ENCODE peak calls at places on chromosome 18, in four cellular contexts. One of them, this sample, is unnamed.

GRCh38 chr18:51321696-51322095 is 124.2 kb upstream of the MEX3C start:
- DNase-seq in stomach: no peak
- DNase-seq in sigmoid colon: no peak
- DNase-seq in Karpas-422: no peak
- DNase-seq in this sample: no peak

GRCh38 chr18:48893559-48894265 is 57.1 kb downstream of the SMAD7 start:
- DNase-seq in stomach: peak
- DNase-seq in sigmoid colon: peak
- DNase-seq in Karpas-422: no peak
- DNase-seq in this sample: no peak

GRCh38 chr18:79378416-79379250 is 17.1 kb upstream of the NFATC1 start:
- DNase-seq in Karpas-422: peak
- DNase-seq in stomach: peak
- DNase-seq in sigmoid colon: peak
- DNase-seq in this sample: peak

GRCh38 chr18:7117390-7118355 is at the start of gene LAMA1:
- DNase-seq in sigmoid colon: no peak
- DNase-seq in stomach: no peak
- DNase-seq in Karpas-422: no peak
- DNase-seq in this sample: no peak

GRCh38 chr18:26429535-26429934 is 118.8 kb downstream of the KCTD1 start:
- DNase-seq in stomach: no peak
- DNase-seq in Karpas-422: no peak
- DNase-seq in sigmoid colon: peak
- DNase-seq in this sample: no peak

GRCh38 chr18:75799449-75800330 is 372.2 kb upstream of the SMIM21 start:
- DNase-seq in sigmoid colon: no peak
- DNase-seq in Karpas-422: no peak
- DNase-seq in stomach: no peak
- DNase-seq in this sample: no peak

GRCh38 chr18:78771496-78772368 is 207.9 kb upstream of the SALL3 start:
- DNase-seq in Karpas-422: no peak
- DNase-seq in stomach: no peak
- DNase-seq in sigmoid colon: no peak
- DNase-seq in this sample: no peak

GRCh38 chr18:27713727-27714080 is 463.2 kb downstream of the CDH2 start:
- DNase-seq in Karpas-422: no peak
- DNase-seq in sigmoid colon: no peak
- DNase-seq in stomach: no peak
- DNase-seq in this sample: no peak

GRCh38 chr18:79738565-79739439 is 58.9 kb upstream of the KCNG2 start:
- DNase-seq in stomach: no peak
- DNase-seq in Karpas-422: no peak
- DNase-seq in sigmoid colon: peak
- DNase-seq in this sample: no peak

GRCh38 chr18:55489034-55489741 is 98.8 kb downstream of the TCF4 start:
- DNase-seq in stomach: no peak
- DNase-seq in Karpas-422: peak
- DNase-seq in sigmoid colon: no peak
- DNase-seq in this sample: no peak

GRCh38 chr18:394997-395383 is 105.5 kb downstream of the COLEC12 start:
- DNase-seq in stomach: no peak
- DNase-seq in sigmoid colon: peak
- DNase-seq in Karpas-422: no peak
- DNase-seq in this sample: no peak

GRCh38 chr18:75124551-75124950 is 84.4 kb downstream of the PTGR3 start:
- DNase-seq in stomach: no peak
- DNase-seq in sigmoid colon: no peak
- DNase-seq in Karpas-422: no peak
- DNase-seq in this sample: no peak

GRCh38 chr18:25873833-25874232 is 216.6 kb downstream of the SS18 start:
- DNase-seq in Karpas-422: no peak
- DNase-seq in sigmoid colon: no peak
- DNase-seq in stomach: no peak
- DNase-seq in this sample: no peak

GRCh38 chr18:26307161-26307773 is 81.0 kb downstream of the TAF4B start:
- DNase-seq in stomach: no peak
- DNase-seq in sigmoid colon: no peak
- DNase-seq in Karpas-422: peak
- DNase-seq in this sample: no peak

GRCh38 chr18:3671181-3671580 is 221.2 kb downstream of the TGIF1 start:
- DNase-seq in sigmoid colon: no peak
- DNase-seq in Karpas-422: no peak
- DNase-seq in stomach: peak
- DNase-seq in this sample: no peak

GRCh38 chr18:1659190-1659589 is 754.5 kb downstream of the ADCYAP1 start:
- DNase-seq in Karpas-422: no peak
- DNase-seq in sigmoid colon: no peak
- DNase-seq in stomach: no peak
- DNase-seq in this sample: no peak

GRCh38 chr18:43780782-43781340 is 503.6 kb upstream of the SYT4 start:
- DNase-seq in stomach: no peak
- DNase-seq in Karpas-422: no peak
- DNase-seq in sigmoid colon: no peak
- DNase-seq in this sample: no peak

GRCh38 chr18:9683418-9684396 is 24.4 kb upstream of the RAB31 start:
- DNase-seq in Karpas-422: no peak
- DNase-seq in stomach: peak
- DNase-seq in sigmoid colon: no peak
- DNase-seq in this sample: peak

GRCh38 chr18:3623769-3624545 is 174.0 kb downstream of the TGIF1 start:
- DNase-seq in Karpas-422: no peak
- DNase-seq in stomach: peak
- DNase-seq in sigmoid colon: peak
- DNase-seq in this sample: no peak

GRCh38 chr18:70418551-70419311 is 129.9 kb downstream of the SOCS6 start:
- DNase-seq in stomach: no peak
- DNase-seq in sigmoid colon: no peak
- DNase-seq in Karpas-422: no peak
- DNase-seq in this sample: no peak
- H3K27ac ChIP-seq in stomach: no peak
- H3K27ac ChIP-seq in sigmoid colon: no peak
- H3K27ac ChIP-seq in Karpas-422: no peak
- H3K27ac ChIP-seq in this sample: no peak

GRCh38 chr18:35463050-35463449 is 34.7 kb downstream of the INO80C start:
- DNase-seq in Karpas-422: no peak
- DNase-seq in stomach: no peak
- DNase-seq in sigmoid colon: no peak
- DNase-seq in this sample: no peak
- H3K27ac ChIP-seq in Karpas-422: peak
- H3K27ac ChIP-seq in stomach: no peak
- H3K27ac ChIP-seq in sigmoid colon: no peak
- H3K27ac ChIP-seq in this sample: no peak

DNA sequence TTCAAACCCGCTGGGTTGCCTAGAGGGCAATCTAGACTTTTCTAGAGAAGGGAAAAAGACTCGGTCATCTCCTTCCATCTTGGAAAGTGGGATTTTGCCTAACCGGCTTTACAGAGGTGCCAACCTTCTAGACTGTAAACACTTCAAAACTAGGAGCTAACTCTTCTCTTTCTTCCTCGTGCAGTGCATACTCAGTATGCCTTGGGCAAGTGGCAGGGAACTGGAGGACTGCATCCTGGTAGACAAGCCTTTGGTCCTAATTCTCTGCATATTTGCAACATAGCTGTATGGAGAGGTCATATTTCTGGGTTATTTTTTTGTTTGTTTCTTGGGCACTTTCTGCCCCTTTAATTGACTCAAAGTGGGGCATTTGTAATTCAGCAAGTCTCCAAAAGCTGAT is 6.0 kb upstream of the GATA6 start:
- DNase-seq in stomach: no peak
- DNase-seq in Karpas-422: no peak
- DNase-seq in sigmoid colon: no peak
- DNase-seq in this sample: no peak
- H3K27ac ChIP-seq in stomach: peak
- H3K27ac ChIP-seq in Karpas-422: no peak
- H3K27ac ChIP-seq in sigmoid colon: no peak
- H3K27ac ChIP-seq in this sample: no peak

DNA sequence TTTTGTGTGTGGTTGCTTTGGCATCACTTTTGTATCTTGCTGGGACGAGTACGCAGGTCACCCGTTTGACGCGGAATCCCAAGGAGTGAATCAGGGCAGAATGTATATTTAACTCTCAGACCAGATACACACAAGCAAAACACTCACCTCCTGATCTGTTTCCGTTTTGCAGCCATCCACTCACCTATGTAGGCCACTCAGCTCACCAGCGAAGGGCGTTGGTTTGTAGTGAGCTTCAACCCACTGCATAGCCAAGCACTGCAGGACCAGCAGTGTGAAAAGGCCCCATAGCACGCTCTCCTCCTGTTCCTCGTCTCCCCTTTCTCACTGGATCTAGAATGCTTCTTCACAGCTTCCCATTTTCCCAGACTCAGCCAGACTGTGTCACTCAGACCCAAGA is 58.3 kb downstream of the ZNF532 start:
- DNase-seq in stomach: no peak
- DNase-seq in Karpas-422: no peak
- DNase-seq in sigmoid colon: no peak
- DNase-seq in this sample: no peak
- H3K27ac ChIP-seq in stomach: no peak
- H3K27ac ChIP-seq in Karpas-422: no peak
- H3K27ac ChIP-seq in sigmoid colon: no peak
- H3K27ac ChIP-seq in this sample: peak

GRCh38 chr18:23144628-23145027 is 9.3 kb downstream of the CABLES1 start:
- DNase-seq in stomach: no peak
- DNase-seq in sigmoid colon: no peak
- DNase-seq in Karpas-422: no peak
- DNase-seq in this sample: no peak
- H3K27ac ChIP-seq in stomach: no peak
- H3K27ac ChIP-seq in sigmoid colon: no peak
- H3K27ac ChIP-seq in Karpas-422: no peak
- H3K27ac ChIP-seq in this sample: no peak

DNA sequence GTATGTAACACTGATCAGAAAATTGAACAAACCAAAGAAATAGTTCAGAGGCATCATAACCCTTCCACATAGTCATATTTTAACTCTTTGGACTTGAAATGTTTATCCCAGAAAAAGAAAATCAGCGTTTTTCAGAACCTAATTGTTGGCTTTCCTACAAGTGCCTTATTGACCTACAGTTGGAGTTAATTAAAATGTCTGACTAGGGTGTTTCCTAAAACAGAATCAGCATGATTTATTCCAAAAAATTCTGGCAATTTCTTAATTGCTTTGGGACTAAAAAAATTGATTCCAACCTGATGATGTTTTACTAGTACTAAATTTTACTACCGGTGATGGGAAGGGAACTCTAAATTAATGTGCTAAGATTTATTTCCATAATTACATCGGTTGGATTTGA is 134.1 kb upstream of the DSEL start:
- DNase-seq in sigmoid colon: no peak
- DNase-seq in Karpas-422: no peak
- DNase-seq in stomach: no peak
- DNase-seq in this sample: no peak
- H3K27ac ChIP-seq in sigmoid colon: no peak
- H3K27ac ChIP-seq in Karpas-422: no peak
- H3K27ac ChIP-seq in stomach: no peak
- H3K27ac ChIP-seq in this sample: no peak

GRCh38 chr18:57819119-57819518 is 16.0 kb upstream of the ATP8B1 start:
- DNase-seq in stomach: no peak
- DNase-seq in Karpas-422: no peak
- DNase-seq in sigmoid colon: no peak
- DNase-seq in this sample: no peak
- H3K27ac ChIP-seq in stomach: peak
- H3K27ac ChIP-seq in Karpas-422: no peak
- H3K27ac ChIP-seq in sigmoid colon: no peak
- H3K27ac ChIP-seq in this sample: no peak

DNA sequence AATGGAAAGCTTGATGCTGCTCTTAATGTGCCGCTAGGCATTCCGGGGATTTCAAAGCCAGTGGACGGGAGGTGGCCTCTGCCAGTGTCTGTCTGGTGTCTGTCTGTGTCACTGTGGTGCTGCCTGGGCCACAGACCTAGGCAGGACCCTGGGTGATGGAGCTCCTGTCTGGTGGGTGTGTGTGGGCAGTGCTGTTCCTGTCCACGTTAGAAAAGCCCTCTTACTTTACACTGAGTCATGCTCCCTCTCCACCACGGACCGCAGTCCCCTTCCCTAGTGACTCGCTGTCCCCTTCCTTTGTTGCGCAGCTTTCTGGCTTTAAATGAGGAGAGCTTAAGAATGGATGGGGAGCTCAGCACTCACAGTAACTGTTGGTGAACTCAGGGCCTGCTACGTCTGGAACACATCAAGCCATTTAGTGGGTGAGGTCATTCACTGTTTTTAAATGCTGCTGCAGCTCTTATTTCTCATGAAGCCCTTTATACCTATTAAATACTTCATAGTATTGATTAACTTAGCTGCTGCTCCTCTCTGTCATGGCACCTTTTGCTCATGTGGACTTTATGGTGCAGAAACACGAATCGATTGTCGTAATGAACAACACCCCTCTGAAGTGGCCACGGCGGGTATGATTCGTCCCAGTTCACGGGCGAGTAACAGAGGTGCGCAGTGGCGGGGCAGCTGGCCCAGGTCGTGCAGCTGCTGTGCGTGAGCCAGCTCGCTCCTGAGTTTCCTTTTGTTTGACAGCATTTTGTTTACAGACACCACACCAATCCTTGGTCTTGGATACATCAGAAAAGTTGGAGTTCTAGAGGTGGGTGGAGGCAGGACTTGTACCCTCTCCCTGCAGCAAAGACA is 100.3 kb downstream of the LDLRAD4 start:
- DNase-seq in stomach: no peak
- DNase-seq in Karpas-422: no peak
- DNase-seq in sigmoid colon: peak
- DNase-seq in this sample: no peak
- H3K27ac ChIP-seq in stomach: no peak
- H3K27ac ChIP-seq in Karpas-422: no peak
- H3K27ac ChIP-seq in sigmoid colon: peak
- H3K27ac ChIP-seq in this sample: no peak